ENCODE peak calls at places on chromosomes 4 and X, in four cellular contexts. One of them, this sample, is unnamed.

GRCh38 chrX:119482497-119483480 is 14.5 kb downstream of the SLC25A5 start:
- DNase-seq in GM12878: no peak
- DNase-seq in dorsolateral prefrontal cortex: peak; percentile 31
- DNase-seq in uterus: peak; percentile 44
- DNase-seq in this sample: peak; percentile 76

GRCh38 chr4:110793381-110793801 is 170.5 kb upstream of the PITX2 start:
- DNase-seq in dorsolateral prefrontal cortex: no peak
- DNase-seq in uterus: no peak
- DNase-seq in GM12878: no peak
- DNase-seq in this sample: no peak

GRCh38 chrX:1614927-1615326 is at the start of gene ASMT:
- DNase-seq in GM12878: no peak
- DNase-seq in dorsolateral prefrontal cortex: no peak
- DNase-seq in uterus: no peak
- DNase-seq in this sample: no peak

GRCh38 chr4:30866444-30866843 is 146.3 kb downstream of the PCDH7 start:
- DNase-seq in dorsolateral prefrontal cortex: no peak
- DNase-seq in uterus: no peak
- DNase-seq in GM12878: no peak
- DNase-seq in this sample: no peak

GRCh38 chr4:127249066-127249766 is 383.5 kb upstream of the INTU start:
- DNase-seq in dorsolateral prefrontal cortex: no peak
- DNase-seq in GM12878: no peak
- DNase-seq in uterus: no peak
- DNase-seq in this sample: no peak

GRCh38 chr4:100284302-100284701 is 94.0 kb upstream of the DDIT4L start:
- DNase-seq in uterus: no peak
- DNase-seq in dorsolateral prefrontal cortex: no peak
- DNase-seq in GM12878: no peak
- DNase-seq in this sample: no peak

GRCh38 chrX:23885803-23886202 is 21.9 kb downstream of the APOO start:
- DNase-seq in dorsolateral prefrontal cortex: no peak
- DNase-seq in GM12878: no peak
- DNase-seq in uterus: no peak
- DNase-seq in this sample: no peak

GRCh38 chr4:99151931-99152448 is 7.9 kb upstream of the ADH4 start:
- DNase-seq in uterus: no peak
- DNase-seq in GM12878: no peak
- DNase-seq in dorsolateral prefrontal cortex: no peak
- DNase-seq in this sample: no peak

GRCh38 chr4:10006236-10006603 is 15.1 kb downstream of the SLC2A9 start:
- DNase-seq in dorsolateral prefrontal cortex: no peak
- DNase-seq in GM12878: peak; percentile 82
- DNase-seq in uterus: no peak
- DNase-seq in this sample: peak; percentile 81

GRCh38 chrX:17590892-17591740 is 146.2 kb upstream of the SCML1 start:
- DNase-seq in uterus: peak; percentile 65
- DNase-seq in GM12878: no peak
- DNase-seq in dorsolateral prefrontal cortex: peak; percentile 21
- DNase-seq in this sample: peak; percentile 56

GRCh38 chrX:47796433-47796906 is 40.2 kb upstream of the ZNF81 start:
- DNase-seq in dorsolateral prefrontal cortex: no peak
- DNase-seq in GM12878: no peak
- DNase-seq in uterus: no peak
- DNase-seq in this sample: no peak

GRCh38 chrX:129556806-129557315 is 16.8 kb downstream of the OCRL start:
- DNase-seq in uterus: no peak
- DNase-seq in GM12878: no peak
- DNase-seq in dorsolateral prefrontal cortex: no peak
- DNase-seq in this sample: no peak

GRCh38 chr4:35525192-35525978 is 718.9 kb downstream of the ARAP2 start:
- DNase-seq in uterus: no peak
- DNase-seq in dorsolateral prefrontal cortex: no peak
- DNase-seq in GM12878: no peak
- DNase-seq in this sample: peak; percentile 32

GRCh38 chr4:185305979-185306442 is 89.7 kb downstream of the LRP2BP start:
- DNase-seq in uterus: no peak
- DNase-seq in dorsolateral prefrontal cortex: no peak
- DNase-seq in GM12878: no peak
- DNase-seq in this sample: no peak

GRCh38 chr4:52269761-52270160 is 218.7 kb downstream of the SPATA18 start:
- DNase-seq in GM12878: no peak
- DNase-seq in uterus: no peak
- DNase-seq in dorsolateral prefrontal cortex: no peak
- DNase-seq in this sample: no peak

GRCh38 chr4:78776729-78777555 is 792 bp downstream of the BMP2K start:
- DNase-seq in GM12878: no peak
- DNase-seq in uterus: peak; percentile 20
- DNase-seq in dorsolateral prefrontal cortex: peak; percentile 23
- DNase-seq in this sample: peak; percentile 65

GRCh38 chr4:154506253-154506652 is 14.7 kb upstream of the DCHS2 start:
- DNase-seq in dorsolateral prefrontal cortex: no peak
- DNase-seq in GM12878: no peak
- DNase-seq in uterus: no peak
- DNase-seq in this sample: peak; percentile 28

GRCh38 chr4:140654516-140654855 is 85.7 kb upstream of the UCP1 start:
- DNase-seq in uterus: no peak
- DNase-seq in dorsolateral prefrontal cortex: no peak
- DNase-seq in GM12878: no peak
- DNase-seq in this sample: no peak

GRCh38 chr4:81970454-81970853 is 403.3 kb downstream of the HNRNPD start:
- DNase-seq in dorsolateral prefrontal cortex: no peak
- DNase-seq in uterus: no peak
- DNase-seq in GM12878: no peak
- DNase-seq in this sample: no peak

GRCh38 chr4:67725132-67725531 is 24.2 kb upstream of the UBA6 start:
- DNase-seq in dorsolateral prefrontal cortex: no peak
- DNase-seq in GM12878: no peak
- DNase-seq in uterus: no peak
- DNase-seq in this sample: no peak

GRCh38 chr4:151530230-151530629 is 121.3 kb downstream of the FHIP1A start:
- DNase-seq in uterus: no peak
- DNase-seq in GM12878: no peak
- DNase-seq in dorsolateral prefrontal cortex: no peak
- DNase-seq in this sample: no peak

GRCh38 chrX:52265713-52266112 is 81.0 kb downstream of the MAGED4 start:
- DNase-seq in dorsolateral prefrontal cortex: no peak
- DNase-seq in uterus: no peak
- DNase-seq in GM12878: no peak
- DNase-seq in this sample: no peak

GRCh38 chrX:55109304-55109703 is 20.5 kb downstream of the PAGE2 start:
- DNase-seq in uterus: no peak
- DNase-seq in GM12878: no peak
- DNase-seq in dorsolateral prefrontal cortex: no peak
- DNase-seq in this sample: no peak

GRCh38 chrX:68829594-68830485 is 1.0 kb downstream of the EFNB1 start:
- DNase-seq in GM12878: no peak
- DNase-seq in uterus: peak; percentile 32
- DNase-seq in dorsolateral prefrontal cortex: no peak
- DNase-seq in this sample: no peak

GRCh38 chr4:145380123-145380522 is 101.5 kb upstream of the SMAD1 start:
- DNase-seq in uterus: no peak
- DNase-seq in GM12878: no peak
- DNase-seq in dorsolateral prefrontal cortex: no peak
- DNase-seq in this sample: no peak

GRCh38 chr4:139809207-139810157 is 143.9 kb downstream of the MGST2 start:
- DNase-seq in GM12878: no peak
- DNase-seq in dorsolateral prefrontal cortex: no peak
- DNase-seq in uterus: no peak
- DNase-seq in this sample: no peak

GRCh38 chr4:186067757-186068385 is 1.1 kb upstream of the TLR3 start:
- DNase-seq in dorsolateral prefrontal cortex: no peak
- DNase-seq in uterus: peak; percentile 48
- DNase-seq in GM12878: peak; percentile 25
- DNase-seq in this sample: peak; percentile 74

GRCh38 chrX:20969565-20969964 is 404.7 kb upstream of the CNKSR2 start:
- DNase-seq in dorsolateral prefrontal cortex: no peak
- DNase-seq in uterus: no peak
- DNase-seq in GM12878: no peak
- DNase-seq in this sample: no peak

GRCh38 chrX:48956728-48957414 is 536 bp downstream of the OTUD5 start:
- DNase-seq in GM12878: no peak
- DNase-seq in dorsolateral prefrontal cortex: no peak
- DNase-seq in uterus: peak; percentile 28
- DNase-seq in this sample: no peak

GRCh38 chrX:154546354-154547244 is at the start of gene G6PD:
- DNase-seq in uterus: no peak
- DNase-seq in dorsolateral prefrontal cortex: peak; percentile 53
- DNase-seq in GM12878: no peak
- DNase-seq in this sample: peak; percentile 88

GRCh38 chrX:136147966-136148365 is 633 bp downstream of the FHL1 start:
- DNase-seq in dorsolateral prefrontal cortex: no peak
- DNase-seq in uterus: peak; percentile 32
- DNase-seq in GM12878: no peak
- DNase-seq in this sample: no peak

GRCh38 chr4:145829629-145830395 is 108.8 kb downstream of the ZNF827 start:
- DNase-seq in dorsolateral prefrontal cortex: no peak
- DNase-seq in uterus: no peak
- DNase-seq in GM12878: no peak
- DNase-seq in this sample: peak; percentile 79

GRCh38 chrX:80432863-80433262 is 12.6 kb downstream of the TENT5D start:
- DNase-seq in uterus: no peak
- DNase-seq in GM12878: no peak
- DNase-seq in dorsolateral prefrontal cortex: no peak
- DNase-seq in this sample: no peak

GRCh38 chrX:72105436-72105835 is 26.3 kb downstream of the RTL5 start:
- DNase-seq in dorsolateral prefrontal cortex: no peak
- DNase-seq in GM12878: peak; percentile 56
- DNase-seq in uterus: no peak
- DNase-seq in this sample: peak; percentile 79

GRCh38 chrX:28189011-28189410 is 207.8 kb upstream of the DCAF8L1 start:
- DNase-seq in GM12878: no peak
- DNase-seq in dorsolateral prefrontal cortex: no peak
- DNase-seq in uterus: no peak
- DNase-seq in this sample: no peak

GRCh38 chrX:106963111-106963510 is 36.9 kb downstream of the MORC4 start:
- DNase-seq in dorsolateral prefrontal cortex: no peak
- DNase-seq in GM12878: no peak
- DNase-seq in uterus: no peak
- DNase-seq in this sample: no peak

GRCh38 chr4:65747386-65747785 is 77.1 kb upstream of the EPHA5 start:
- DNase-seq in uterus: no peak
- DNase-seq in dorsolateral prefrontal cortex: no peak
- DNase-seq in GM12878: no peak
- DNase-seq in this sample: no peak

GRCh38 chr4:104404384-104404783 is 90.3 kb downstream of the CXXC4 start:
- DNase-seq in GM12878: no peak
- DNase-seq in dorsolateral prefrontal cortex: no peak
- DNase-seq in uterus: no peak
- DNase-seq in this sample: no peak
- H3K4me3 ChIP-seq in GM12878: no peak overlapping the region
- H3K4me3 ChIP-seq in dorsolateral prefrontal cortex: no peak overlapping the region
- H3K4me3 ChIP-seq in uterus: no peak overlapping the region
- H3K4me3 ChIP-seq in this sample: no peak overlapping the region

GRCh38 chr4:94834496-94834895 is 76.7 kb downstream of the BMPR1B start:
- DNase-seq in GM12878: no peak
- DNase-seq in dorsolateral prefrontal cortex: no peak
- DNase-seq in uterus: no peak
- DNase-seq in this sample: no peak
- TF ChIP-seq CTCF in GM12878: no peak
- TF ChIP-seq CTCF in dorsolateral prefrontal cortex: no peak
- TF ChIP-seq CTCF in uterus: no peak
- TF ChIP-seq CTCF in this sample: no peak

GRCh38 chr4:2059726-2060577 is 825 bp downstream of the NAT8L start:
- DNase-seq in uterus: no peak
- DNase-seq in dorsolateral prefrontal cortex: no peak
- DNase-seq in GM12878: no peak
- DNase-seq in this sample: no peak
- H3K4me3 ChIP-seq in uterus: no peak overlapping the region
- H3K4me3 ChIP-seq in dorsolateral prefrontal cortex: peak overlapping the region; percentile 57
- H3K4me3 ChIP-seq in GM12878: no peak overlapping the region
- H3K4me3 ChIP-seq in this sample: no peak overlapping the region

GRCh38 chrX:150088766-150089518 is 150.7 kb upstream of the EOLA2 start:
- DNase-seq in GM12878: no peak
- DNase-seq in uterus: no peak
- DNase-seq in dorsolateral prefrontal cortex: no peak
- DNase-seq in this sample: no peak

GRCh38 chrX:150094996-150095395 is 156.7 kb upstream of the EOLA2 start:
- DNase-seq in GM12878: no peak
- DNase-seq in uterus: no peak
- DNase-seq in dorsolateral prefrontal cortex: no peak
- DNase-seq in this sample: no peak

GRCh38 chrX:150088042-150088441 is 149.8 kb upstream of the EOLA2 start:
- DNase-seq in dorsolateral prefrontal cortex: no peak
- DNase-seq in uterus: no peak
- DNase-seq in GM12878: no peak
- DNase-seq in this sample: no peak

GRCh38 chrX:150094375-150094774 is 156.1 kb upstream of the EOLA2 start:
- DNase-seq in dorsolateral prefrontal cortex: no peak
- DNase-seq in uterus: no peak
- DNase-seq in GM12878: no peak
- DNase-seq in this sample: no peak

DNA sequence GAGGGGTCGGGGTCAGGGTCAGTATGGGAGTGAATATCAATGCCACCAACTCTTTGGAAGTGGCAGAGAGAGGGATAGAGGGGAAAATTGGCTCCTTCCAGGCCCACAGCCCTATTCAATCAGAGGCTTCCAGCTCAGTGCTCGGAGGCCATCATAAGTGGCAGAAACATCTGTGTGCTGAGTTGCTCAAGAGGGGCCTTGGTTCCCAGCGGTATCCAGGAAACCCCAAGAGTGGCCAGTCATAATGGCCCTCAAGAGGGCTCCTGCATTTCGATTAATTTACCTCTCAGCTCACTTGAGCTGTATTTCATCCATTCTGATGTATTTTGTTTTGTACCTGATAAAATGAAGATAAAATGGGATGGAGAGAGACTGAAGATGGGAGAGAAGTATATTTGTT is 154.3 kb upstream of the EOLA2 start:
- DNase-seq in uterus: no peak
- DNase-seq in GM12878: no peak
- DNase-seq in dorsolateral prefrontal cortex: no peak
- DNase-seq in this sample: no peak
- TF ChIP-seq CTCF in uterus: no peak
- TF ChIP-seq CTCF in GM12878: no peak
- TF ChIP-seq CTCF in dorsolateral prefrontal cortex: no peak
- TF ChIP-seq CTCF in this sample: no peak